ENCODE peak calls at places on chromosome 7, in six cellular contexts. One of them, this sample, is unnamed.
A peak's percentile ranks its signal among the peaks of the same experiment; 100 is the strongest.

GRCh38 chr7:33744293-33744692 is 161.0 kb upstream of the BMPER start:
- DNase-seq in progenitor cell of endocrine pancreas: no peak
- DNase-seq in brain microvascular endothelial cell: no peak
- DNase-seq in T-helper 2 cell treated with Interferon-gamma antibody and Interleukin-4, amounts not matched to agents 5 μg/mL and 100 μg/mL, for 36 hours: no peak
- DNase-seq in fibroblast of the aortic adventitia: no peak
- DNase-seq in endothelial cell: peak; percentile 28
- DNase-seq in this sample: no peak

GRCh38 chr7:28725911-28726310 is 232.2 kb downstream of the TRIL start:
- DNase-seq in progenitor cell of endocrine pancreas: no peak
- DNase-seq in brain microvascular endothelial cell: no peak
- DNase-seq in T-helper 2 cell treated with Interferon-gamma antibody and Interleukin-4, amounts not matched to agents 5 μg/mL and 100 μg/mL, for 36 hours: no peak
- DNase-seq in fibroblast of the aortic adventitia: no peak
- DNase-seq in endothelial cell: no peak
- DNase-seq in this sample: no peak

GRCh38 chr7:83643754-83644153 is 5.2 kb downstream of the SEMA3E start:
- DNase-seq in progenitor cell of endocrine pancreas: no peak
- DNase-seq in brain microvascular endothelial cell: no peak
- DNase-seq in T-helper 2 cell treated with Interferon-gamma antibody and Interleukin-4, amounts not matched to agents 5 μg/mL and 100 μg/mL, for 36 hours: no peak
- DNase-seq in fibroblast of the aortic adventitia: no peak
- DNase-seq in endothelial cell: no peak
- DNase-seq in this sample: no peak

GRCh38 chr7:142539901-142540300 is 209.4 kb upstream of the PRSS1 start:
- DNase-seq in progenitor cell of endocrine pancreas: no peak
- DNase-seq in brain microvascular endothelial cell: no peak
- DNase-seq in T-helper 2 cell treated with Interferon-gamma antibody and Interleukin-4, amounts not matched to agents 5 μg/mL and 100 μg/mL, for 36 hours: no peak
- DNase-seq in fibroblast of the aortic adventitia: peak; percentile 75
- DNase-seq in endothelial cell: no peak
- DNase-seq in this sample: no peak

GRCh38 chr7:117711556-117711955 is 161.7 kb downstream of the CTTNBP2 start:
- DNase-seq in progenitor cell of endocrine pancreas: no peak
- DNase-seq in brain microvascular endothelial cell: no peak
- DNase-seq in T-helper 2 cell treated with Interferon-gamma antibody and Interleukin-4, amounts not matched to agents 5 μg/mL and 100 μg/mL, for 36 hours: no peak
- DNase-seq in fibroblast of the aortic adventitia: no peak
- DNase-seq in endothelial cell: no peak
- DNase-seq in this sample: no peak

GRCh38 chr7:142668495-142668894 is 80.8 kb upstream of the PRSS1 start:
- DNase-seq in progenitor cell of endocrine pancreas: no peak
- DNase-seq in brain microvascular endothelial cell: no peak
- DNase-seq in T-helper 2 cell treated with Interferon-gamma antibody and Interleukin-4, amounts not matched to agents 5 μg/mL and 100 μg/mL, for 36 hours: no peak
- DNase-seq in fibroblast of the aortic adventitia: no peak
- DNase-seq in endothelial cell: no peak
- DNase-seq in this sample: no peak

GRCh38 chr7:91185771-91186170 is 78.5 kb upstream of the FZD1 start:
- DNase-seq in progenitor cell of endocrine pancreas: no peak
- DNase-seq in brain microvascular endothelial cell: no peak
- DNase-seq in T-helper 2 cell treated with Interferon-gamma antibody and Interleukin-4, amounts not matched to agents 5 μg/mL and 100 μg/mL, for 36 hours: no peak
- DNase-seq in fibroblast of the aortic adventitia: no peak
- DNase-seq in endothelial cell: no peak
- DNase-seq in this sample: no peak

GRCh38 chr7:132579260-132579899 is 3.1 kb upstream of the PLXNA4 start:
- DNase-seq in progenitor cell of endocrine pancreas: no peak
- DNase-seq in brain microvascular endothelial cell: no peak
- DNase-seq in T-helper 2 cell treated with Interferon-gamma antibody and Interleukin-4, amounts not matched to agents 5 μg/mL and 100 μg/mL, for 36 hours: no peak
- DNase-seq in fibroblast of the aortic adventitia: no peak
- DNase-seq in endothelial cell: no peak
- DNase-seq in this sample: no peak

GRCh38 chr7:74267756-74268565 is 13.8 kb upstream of the RFC2 start:
- DNase-seq in progenitor cell of endocrine pancreas: no peak
- DNase-seq in brain microvascular endothelial cell: no peak
- DNase-seq in T-helper 2 cell treated with Interferon-gamma antibody and Interleukin-4, amounts not matched to agents 5 μg/mL and 100 μg/mL, for 36 hours: no peak
- DNase-seq in fibroblast of the aortic adventitia: no peak
- DNase-seq in endothelial cell: no peak
- DNase-seq in this sample: no peak